ENCODE peak calls at places on chromosomes 3 and 15, in four cellular contexts. One of them, this sample, is unnamed.

GRCh38 chr3:14311722-14312121 is 90.7 kb upstream of the SLC6A6 start:
- DNase-seq in sigmoid colon: no peak
- DNase-seq in GM06990: no peak
- DNase-seq in left lung: no peak
- DNase-seq in this sample: no peak

GRCh38 chr15:60859996-60860494 is 369.1 kb downstream of the RORA start:
- DNase-seq in sigmoid colon: no peak
- DNase-seq in GM06990: no peak
- DNase-seq in left lung: no peak
- DNase-seq in this sample: no peak

GRCh38 chr15:77020348-77021087 is 25.6 kb downstream of the PSTPIP1 start:
- DNase-seq in sigmoid colon: no peak
- DNase-seq in GM06990: no peak
- DNase-seq in left lung: no peak
- DNase-seq in this sample: no peak

GRCh38 chr3:155560135-155560534 is 184.7 kb downstream of the PLCH1 start:
- DNase-seq in sigmoid colon: no peak
- DNase-seq in GM06990: no peak
- DNase-seq in left lung: no peak
- DNase-seq in this sample: no peak

GRCh38 chr3:127732879-127733350 is 60.2 kb downstream of the ABTB1 start:
- DNase-seq in sigmoid colon: no peak
- DNase-seq in GM06990: no peak
- DNase-seq in left lung: no peak
- DNase-seq in this sample: no peak

GRCh38 chr15:80485370-80486164 is 81.4 kb downstream of the ARNT2 start:
- DNase-seq in sigmoid colon: no peak
- DNase-seq in GM06990: no peak
- DNase-seq in left lung: no peak
- DNase-seq in this sample: no peak

GRCh38 chr15:40183636-40184463 is 23.0 kb downstream of the BUB1B start:
- DNase-seq in sigmoid colon: no peak
- DNase-seq in GM06990: no peak
- DNase-seq in left lung: no peak
- DNase-seq in this sample: no peak

GRCh38 chr3:9704343-9705322 is 1.0 kb downstream of the CPNE9 start:
- DNase-seq in sigmoid colon: no peak
- DNase-seq in GM06990: no peak
- DNase-seq in left lung: no peak
- DNase-seq in this sample: peak

GRCh38 chr3:177640319-177640997 is 443.2 kb upstream of the TBL1XR1 start:
- DNase-seq in sigmoid colon: no peak
- DNase-seq in GM06990: no peak
- DNase-seq in left lung: no peak
- DNase-seq in this sample: no peak

GRCh38 chr3:43953814-43954241 is 263.1 kb downstream of the ABHD5 start:
- DNase-seq in sigmoid colon: no peak
- DNase-seq in GM06990: no peak
- DNase-seq in left lung: no peak
- DNase-seq in this sample: no peak

GRCh38 chr15:70237626-70238025 is 139.9 kb upstream of the TLE3 start:
- DNase-seq in sigmoid colon: no peak
- DNase-seq in GM06990: no peak
- DNase-seq in left lung: no peak
- DNase-seq in this sample: no peak

GRCh38 chr3:57755368-57756021 is 614 bp upstream of the SLMAP start:
- DNase-seq in sigmoid colon: peak
- DNase-seq in GM06990: peak
- DNase-seq in left lung: peak
- DNase-seq in this sample: peak

GRCh38 chr3:122679467-122680291 is 960 bp upstream of the PARP14 start:
- DNase-seq in sigmoid colon: peak
- DNase-seq in GM06990: peak
- DNase-seq in left lung: peak
- DNase-seq in this sample: no peak

GRCh38 chr3:25537476-25537875 is 109.4 kb downstream of the RARB start:
- DNase-seq in sigmoid colon: no peak
- DNase-seq in GM06990: no peak
- DNase-seq in left lung: no peak
- DNase-seq in this sample: no peak

GRCh38 chr3:156685752-156686151 is 11.4 kb downstream of the TIPARP start:
- DNase-seq in sigmoid colon: no peak
- DNase-seq in GM06990: no peak
- DNase-seq in left lung: no peak
- DNase-seq in this sample: no peak

GRCh38 chr3:29171583-29171990 is 109.3 kb upstream of the RBMS3 start:
- DNase-seq in sigmoid colon: no peak
- DNase-seq in GM06990: peak
- DNase-seq in left lung: no peak
- DNase-seq in this sample: no peak

GRCh38 chr15:77650285-77650684 is 17.6 kb upstream of the LINGO1 start:
- DNase-seq in sigmoid colon: no peak
- DNase-seq in GM06990: no peak
- DNase-seq in left lung: no peak
- DNase-seq in this sample: no peak

GRCh38 chr3:185353225-185353624 is 9.7 kb upstream of the MAP3K13 start:
- DNase-seq in sigmoid colon: no peak
- DNase-seq in GM06990: no peak
- DNase-seq in left lung: no peak
- DNase-seq in this sample: no peak

GRCh38 chr3:143146875-143147274 is 27.3 kb downstream of the CHST2 start:
- DNase-seq in sigmoid colon: no peak
- DNase-seq in GM06990: no peak
- DNase-seq in left lung: no peak
- DNase-seq in this sample: no peak

GRCh38 chr3:186931487-186932280 is 1.4 kb downstream of the ST6GAL1 start:
- DNase-seq in sigmoid colon: no peak
- DNase-seq in GM06990: peak
- DNase-seq in left lung: peak
- DNase-seq in this sample: peak

GRCh38 chr3:36695769-36696137 is 68.6 kb downstream of the DCLK3 start:
- DNase-seq in sigmoid colon: no peak
- DNase-seq in GM06990: no peak
- DNase-seq in left lung: no peak
- DNase-seq in this sample: no peak

GRCh38 chr3:87674397-87675161 is 384.2 kb downstream of the CGGBP1 start:
- DNase-seq in sigmoid colon: no peak
- DNase-seq in GM06990: peak
- DNase-seq in left lung: no peak
- DNase-seq in this sample: peak

GRCh38 chr3:13472286-13472685 is 7.8 kb upstream of the HDAC11 start:
- DNase-seq in sigmoid colon: no peak
- DNase-seq in GM06990: no peak
- DNase-seq in left lung: no peak
- DNase-seq in this sample: no peak

GRCh38 chr15:31230630-31231485 is 95.8 kb upstream of the KLF13 start:
- DNase-seq in sigmoid colon: no peak
- DNase-seq in GM06990: peak
- DNase-seq in left lung: peak
- DNase-seq in this sample: peak

GRCh38 chr15:66703540-66703941 is 1.5 kb downstream of the SMAD6 start:
- DNase-seq in sigmoid colon: no peak
- DNase-seq in GM06990: peak
- DNase-seq in left lung: peak
- DNase-seq in this sample: peak

GRCh38 chr3:40878464-40878905 is 320.8 kb upstream of the CTNNB1 start:
- DNase-seq in sigmoid colon: no peak
- DNase-seq in GM06990: no peak
- DNase-seq in left lung: no peak
- DNase-seq in this sample: no peak

DNA sequence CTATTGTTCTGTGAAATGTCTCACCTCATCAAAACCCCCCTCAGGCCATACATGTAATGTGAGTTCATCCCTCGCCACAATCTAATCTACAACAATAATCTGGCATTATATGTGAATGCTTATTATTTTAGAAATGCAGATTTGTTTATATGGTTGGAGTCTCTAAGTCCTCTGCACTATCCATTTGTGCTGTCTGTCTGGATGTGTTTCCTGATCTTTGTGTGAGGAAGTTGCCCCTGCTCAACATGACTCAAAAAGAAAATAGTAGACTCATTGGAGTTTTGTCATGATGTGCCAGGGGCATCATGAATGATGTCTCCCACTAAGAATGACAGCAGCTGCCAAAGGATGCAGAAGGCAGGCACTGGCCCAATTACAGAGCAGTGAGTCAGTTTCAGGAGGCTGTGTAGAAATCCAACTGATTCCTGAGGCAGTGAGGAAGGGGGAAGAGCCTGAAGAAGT is 161.6 kb upstream of the PDZRN3 start:
- DNase-seq in sigmoid colon: no peak
- DNase-seq in GM06990: no peak
- DNase-seq in left lung: no peak
- DNase-seq in this sample: no peak
- TF ChIP-seq CTCF in sigmoid colon: no peak
- TF ChIP-seq CTCF in GM06990: no peak
- TF ChIP-seq CTCF in left lung: no peak
- TF ChIP-seq CTCF in this sample: no peak

GRCh38 chr3:162437480-162437879 is 940.9 kb downstream of the OTOL1 start:
- DNase-seq in sigmoid colon: no peak
- DNase-seq in GM06990: no peak
- DNase-seq in left lung: no peak
- DNase-seq in this sample: no peak
- TF ChIP-seq CTCF in sigmoid colon: no peak
- TF ChIP-seq CTCF in GM06990: no peak
- TF ChIP-seq CTCF in left lung: no peak
- TF ChIP-seq CTCF in this sample: no peak

DNA sequence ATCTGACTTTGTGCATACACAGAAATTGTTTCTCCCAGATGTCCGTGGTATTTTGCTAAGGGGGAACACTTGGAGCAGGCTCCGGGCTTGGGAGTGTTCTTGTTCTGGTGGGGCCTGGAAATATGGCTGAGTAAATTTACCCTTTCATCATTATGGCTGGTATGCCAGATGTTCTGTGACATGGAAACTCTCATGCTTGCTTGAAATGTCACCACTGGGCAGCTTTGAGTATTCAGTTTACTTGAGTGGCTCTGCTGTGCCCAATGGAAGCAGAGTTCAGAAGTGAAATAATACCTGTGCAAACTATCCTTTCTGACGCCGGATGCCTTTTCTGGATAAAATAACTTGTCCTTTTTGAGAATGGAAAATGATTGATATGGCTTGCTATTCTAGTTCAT is 283.6 kb upstream of the TPM1 start:
- DNase-seq in sigmoid colon: no peak
- DNase-seq in GM06990: no peak
- DNase-seq in left lung: no peak
- DNase-seq in this sample: no peak
- TF ChIP-seq CTCF in sigmoid colon: no peak
- TF ChIP-seq CTCF in GM06990: no peak
- TF ChIP-seq CTCF in left lung: no peak
- TF ChIP-seq CTCF in this sample: no peak

DNA sequence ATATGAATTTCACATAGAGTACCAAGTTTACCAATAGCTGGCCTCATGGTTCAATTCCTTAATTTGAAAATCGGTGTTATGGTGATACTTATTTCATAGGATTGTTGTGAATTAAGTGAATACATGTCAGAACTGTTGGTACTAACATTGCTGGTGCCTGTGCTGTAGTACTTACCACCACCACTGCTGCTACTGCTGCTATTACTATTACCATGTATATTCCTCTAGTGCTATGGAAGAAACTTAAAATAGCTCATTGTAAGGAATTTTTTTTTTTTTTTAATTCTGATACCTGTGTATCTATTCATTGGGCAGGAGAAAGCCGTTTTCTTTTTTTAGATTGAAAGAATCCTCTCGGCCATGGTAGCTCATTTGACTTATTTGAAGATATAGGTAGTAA is 3.6 kb downstream of the FYTTD1 start:
- DNase-seq in sigmoid colon: no peak
- DNase-seq in GM06990: no peak
- DNase-seq in left lung: no peak
- DNase-seq in this sample: no peak
- TF ChIP-seq CTCF in sigmoid colon: no peak
- TF ChIP-seq CTCF in GM06990: no peak
- TF ChIP-seq CTCF in left lung: no peak
- TF ChIP-seq CTCF in this sample: no peak

This sample was measured in GM20000.